ENCODE peak calls at places on chromosomes 3 and 15, in seven cellular contexts. U is PC-9, D is fibroblast of lung, Y is K562, K is mammary epithelial cell, G is PC-3, O is IMR-90. F is an unnamed sample. For H3K9me3, the result is how much of the 10 kb centered on the place peaks cover.

GRCh38 chr15:66863382-66864085 is 161.5 kb downstream of the SMAD6 start:
- DNase-seq in G (no peak), U (no peak), D (no peak), K (no peak), O (no peak), Y (no peak), F (no peak)

GRCh38 chr3:124767259-124767658 is 37.0 kb downstream of the UMPS start:
- DNase-seq in Y (no peak), G (no peak), U (no peak), D (no peak), K (no peak), O (no peak), F (no peak)

GRCh38 chr3:42855547-42856380 is 19.9 kb downstream of the CYP8B1 start:
- DNase-seq in Y (peak), D (no peak), K (no peak), G (no peak), O (no peak), U (no peak), F (peak)

GRCh38 chr3:17133637-17134545 is 249.1 kb downstream of the PLCL2 start:
- DNase-seq in O (no peak), K (no peak), Y (no peak), D (no peak), G (no peak), U (no peak), F (no peak)

GRCh38 chr3:23253214-23253613 is 50.1 kb downstream of the UBE2E2 start:
- DNase-seq in G (peak), Y (no peak), O (no peak), K (peak), U (no peak), D (no peak), F (no peak)

GRCh38 chr3:44430466-44430865 is 47.0 kb downstream of the ZNF445 start:
- DNase-seq in Y (no peak), O (no peak), G (no peak), U (no peak), K (no peak), D (no peak), F (no peak)

GRCh38 chr3:146067048-146067447 is 93.9 kb downstream of the PLOD2 start:
- DNase-seq in K (peak), U (peak), O (peak), Y (no peak), G (peak), D (peak), F (no peak)

GRCh38 chr15:90862964-90863721 is 5.2 kb upstream of the FURIN start:
- DNase-seq in U (peak), D (no peak), K (peak), G (peak), Y (no peak), O (no peak), F (peak)

GRCh38 chr3:29144361-29144760 is 136.5 kb upstream of the RBMS3 start:
- DNase-seq in O (no peak), K (no peak), Y (no peak), U (no peak), G (no peak), D (no peak), F (no peak)

GRCh38 chr15:42772126-42772525 is 35.2 kb upstream of the CDAN1 start:
- DNase-seq in D (peak), K (no peak), O (no peak), G (no peak), Y (no peak), U (no peak), F (no peak)

GRCh38 chr3:17307889-17308288 is 423.1 kb downstream of the PLCL2 start:
- DNase-seq in Y (no peak), U (no peak), O (no peak), D (no peak), G (no peak), K (no peak), F (no peak)

GRCh38 chr3:129608087-129608935 is 1.8 kb upstream of the PLXND1 start:
- DNase-seq in D (peak), K (no peak), G (peak), U (no peak), Y (peak), O (peak), F (no peak)

GRCh38 chr3:12286927-12287726 is 1.7 kb upstream of the PPARG start:
- DNase-seq in Y (no peak), G (peak), D (peak), K (no peak), U (no peak), O (no peak), F (no peak)

GRCh38 chr3:139173372-139174108 is 128.8 kb upstream of the PRR23C start:
- DNase-seq in G (peak), D (peak), O (no peak), Y (no peak), K (no peak), U (no peak), F (no peak)

GRCh38 chr3:117661636-117662095 is 952.1 kb downstream of the TUSC7 start:
- DNase-seq in U (no peak), D (peak), O (peak), K (no peak), Y (no peak), G (no peak), F (no peak)

GRCh38 chr3:185149591-185149990 is 3.3 kb downstream of the C3orf70 start:
- DNase-seq in K (no peak), Y (no peak), O (no peak), U (no peak), D (no peak), G (no peak), F (no peak)

GRCh38 chr3:58171126-58171525 is 39.6 kb downstream of the DNASE1L3 start:
- DNase-seq in Y (no peak), G (no peak), D (no peak), K (no peak), U (no peak), O (no peak), F (no peak)

GRCh38 chr3:67083277-67083676 is 85.2 kb downstream of the KBTBD8 start:
- DNase-seq in U (no peak), Y (no peak), K (peak), O (peak), D (peak), G (peak), F (peak)

GRCh38 chr15:40097968-40098476 is 10.7 kb downstream of the BMF start:
- DNase-seq in G (no peak), K (no peak), D (peak), O (no peak), Y (peak), U (no peak), F (no peak)

GRCh38 chr3:127033786-127034185 is 50.9 kb downstream of the PLXNA1 start:
- DNase-seq in G (no peak), Y (no peak), D (no peak), K (no peak), U (no peak), O (no peak), F (no peak)

GRCh38 chr3:15647629-15648167 is 46.2 kb downstream of the BTD start:
- DNase-seq in K (peak), O (peak), U (peak), G (peak), Y (no peak), D (peak), F (peak)

GRCh38 chr3:56415672-56416071 is 52.6 kb downstream of the ERC2 start:
- DNase-seq in O (no peak), D (no peak), Y (no peak), K (no peak), U (no peak), G (peak), F (no peak)

GRCh38 chr3:16961621-16962205 is 77.0 kb downstream of the PLCL2 start:
- DNase-seq in Y (no peak), K (no peak), U (no peak), G (no peak), O (no peak), D (no peak), F (no peak)

GRCh38 chr3:24145981-24146822 is 201.1 kb downstream of the NR1D2 start:
- DNase-seq in U (peak), G (peak), Y (no peak), D (peak), O (peak), K (peak), F (no peak)

GRCh38 chr15:80846416-80846815 is 67.2 kb downstream of the CEMIP start:
- DNase-seq in U (no peak), Y (no peak), O (peak), G (peak), D (no peak), K (no peak), F (no peak)

GRCh38 chr3:87225659-87226058 is 1.4 kb upstream of the CHMP2B start:
- DNase-seq in O (no peak), U (no peak), K (no peak), G (no peak), Y (no peak), D (peak), F (no peak)

GRCh38 chr15:57363661-57364060 is 12.6 kb upstream of the CGNL1 start:
- DNase-seq in U (no peak), G (no peak), K (no peak), Y (no peak), D (no peak), O (no peak), F (no peak)

GRCh38 chr15:67941643-67942315 is 101.9 kb upstream of the RNU6-1 start:
- DNase-seq in D (no peak), K (peak), Y (no peak), O (peak), U (peak), G (peak), F (no peak)

GRCh38 chr3:97720417-97720816 is 44.1 kb upstream of the ARL6 start:
- DNase-seq in O (no peak), Y (no peak), K (no peak), U (no peak), G (peak), D (peak), F (no peak)

GRCh38 chr3:134033315-134033996 is 3.7 kb upstream of the SLCO2A1 start:
- DNase-seq in D (no peak), K (no peak), G (no peak), O (no peak), U (no peak), Y (no peak), F (no peak)

GRCh38 chr15:39392469-39393047 is 188.3 kb upstream of the THBS1 start:
- DNase-seq in K (no peak), G (no peak), O (no peak), D (no peak), Y (no peak), U (no peak), F (peak)

GRCh38 chr3:42683875-42684593 is 1.3 kb upstream of the KLHL40 start:
- DNase-seq in U (peak), K (peak), O (peak), G (peak), D (peak), Y (peak), F (no peak)

GRCh38 chr15:85826756-85827515 is 32.2 kb upstream of the KLHL25 start:
- DNase-seq in D (no peak), O (peak), G (no peak), Y (no peak), K (peak), U (no peak), F (no peak)

GRCh38 chr3:166199491-166199890 is 362.3 kb upstream of the BCHE start:
- DNase-seq in O (no peak), Y (no peak), D (no peak), U (no peak), K (no peak), G (no peak), F (no peak)

GRCh38 chr15:100688549-100689120 is 86.2 kb downstream of the ASB7 start:
- DNase-seq in D (no peak), U (peak), Y (no peak), G (no peak), O (no peak), K (no peak), F (no peak)
- H2AFZ ChIP-seq in D (no peak), U (peak), Y (no peak), G (no peak), O (peak), K (no peak), F (no peak)

GRCh38 chr15:20356444-20357138 is 185.0 kb downstream of the GOLGA6L6 start:
- DNase-seq in K (no peak), Y (peak), G (peak), U (peak), D (no peak), O (no peak), F (peak)

GRCh38 chr15:20357139-20358065 is 184.2 kb downstream of the GOLGA6L6 start:
- DNase-seq in U (no peak), Y (peak), O (no peak), K (no peak), D (no peak), G (no peak), F (no peak)

GRCh38 chr15:20361091-20361490 is 180.5 kb downstream of the GOLGA6L6 start:
- DNase-seq in K (no peak), Y (no peak), U (no peak), O (no peak), G (no peak), D (no peak), F (no peak)

GRCh38 chr15:20358066-20358780 is 183.4 kb downstream of the GOLGA6L6 start:
- DNase-seq in Y (peak), G (no peak), U (no peak), D (no peak), K (no peak), O (no peak), F (no peak)

DNA sequence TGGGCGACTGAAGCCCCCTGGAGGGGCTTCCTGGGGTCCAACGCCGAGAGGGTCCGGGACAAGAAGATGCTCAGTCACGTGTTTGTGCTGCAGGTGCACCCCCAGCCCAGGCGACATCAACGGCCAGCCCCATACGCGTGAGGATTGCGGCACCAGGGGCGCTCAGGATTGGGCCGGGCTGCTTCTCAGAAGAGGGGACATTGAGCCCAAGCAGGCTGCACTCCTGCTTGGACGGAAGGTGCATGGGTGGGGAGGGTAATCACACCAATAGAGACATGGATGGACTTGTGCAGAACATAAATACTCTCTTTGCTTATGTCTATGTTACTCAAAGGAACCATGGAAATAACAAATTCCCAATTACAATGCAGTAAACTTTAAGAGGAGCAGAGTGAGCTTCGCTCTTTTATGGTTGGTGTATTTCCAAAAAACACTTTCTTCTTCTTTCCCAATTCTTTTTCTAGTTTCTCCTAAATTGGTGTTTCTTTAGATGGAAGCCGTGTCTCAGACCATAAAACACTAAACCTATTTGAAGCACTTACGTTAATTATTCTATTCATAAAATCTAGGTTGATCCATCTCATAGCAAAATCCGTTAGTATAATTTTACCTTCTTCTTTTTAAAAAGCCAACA is 182.7 kb downstream of the GOLGA6L6 start:
- DNase-seq in G (no peak), U (no peak), O (no peak), D (no peak), Y (no peak), K (no peak), F (no peak)
- H3K9me3 ChIP-seq in G (under half), U (under half), O (half or more), D (under half), Y (under half), K (under half), F (under half)

GRCh38 chr3:49428697-49429100 is 425 bp downstream of the NICN1 start:
- DNase-seq in K (no peak), O (no peak), D (no peak), G (no peak), U (no peak), Y (no peak), F (peak)
- H2AFZ ChIP-seq in K (peak), O (peak), D (peak), G (peak), U (peak), Y (peak), F (peak)

GRCh38 chr15:25180606-25181289 is 226.0 kb downstream of the SNRPN start:
- DNase-seq in G (no peak), D (no peak), U (no peak), O (no peak), K (no peak), Y (no peak), F (no peak)

GRCh38 chr15:25182098-25182478 is 227.3 kb downstream of the SNRPN start:
- DNase-seq in O (no peak), K (no peak), U (no peak), D (no peak), G (no peak), Y (no peak), F (no peak)

GRCh38 chr15:25182736-25183445 is 228.1 kb downstream of the SNRPN start:
- DNase-seq in K (no peak), D (no peak), U (no peak), Y (no peak), G (no peak), O (no peak), F (no peak)

GRCh38 chr15:25179673-25180511 is 225.1 kb downstream of the SNRPN start:
- DNase-seq in O (no peak), Y (no peak), G (no peak), K (no peak), D (no peak), U (no peak), F (no peak)

GRCh38 chr15:25181290-25182097 is 226.7 kb downstream of the SNRPN start:
- DNase-seq in Y (no peak), K (no peak), U (no peak), D (no peak), G (no peak), O (no peak), F (no peak)
- H3K9me3 ChIP-seq in Y (under half), K (under half), U (under half), D (under half), G (under half), O (half or more), F (under half)

GRCh38 chr3:105199217-105199616 is 167.5 kb upstream of the ALCAM start:
- DNase-seq in O (no peak), Y (no peak), U (no peak), D (no peak), G (no peak), K (no peak), F (no peak)

GRCh38 chr3:105197863-105198262 is 168.8 kb upstream of the ALCAM start:
- DNase-seq in K (no peak), G (no peak), O (no peak), D (no peak), Y (no peak), U (no peak), F (no peak)

DNA sequence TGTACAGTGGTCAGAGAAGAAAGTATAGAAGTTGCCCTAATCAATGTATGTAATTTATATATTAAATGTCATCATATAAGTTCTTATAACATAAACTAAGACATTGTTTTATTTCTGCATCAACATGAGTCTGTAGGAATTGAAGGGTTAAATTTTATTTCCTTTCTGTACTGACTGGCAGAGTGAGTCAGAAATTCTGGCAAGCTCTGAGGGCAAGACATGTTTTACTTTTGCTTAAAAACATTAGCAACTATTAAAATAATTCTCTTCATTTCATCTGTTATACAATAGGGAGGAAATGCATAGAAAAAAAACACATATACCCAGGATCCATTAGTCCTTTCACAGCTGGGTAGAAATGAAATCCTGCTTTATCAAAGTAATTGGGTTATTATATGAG is 171.4 kb upstream of the ALCAM start:
- DNase-seq in G (peak), U (no peak), K (peak), Y (no peak), O (peak), D (peak), F (no peak)
- H2AFZ ChIP-seq in G (no peak), U (no peak), K (no peak), Y (no peak), O (no peak), D (no peak), F (no peak)

F was measured in Karpas-422.